ENCODE peak calls at places on chromosome 19, in eight cellular contexts. Q, X, D, J, G, U, I and M are unnamed samples.

GRCh38 chr19:22446605-22447004 is 24.5 kb upstream of the ZNF98 start:
- DNase-seq in Q (no peak), X (no peak), D (no peak), J (no peak), G (no peak), U (no peak), I (no peak), M (no peak)

GRCh38 chr19:458091-459042 is 2.5 kb downstream of the SHC2 start:
- DNase-seq in Q (no peak), X (no peak), D (no peak), J (no peak), G (no peak), U (no peak), I (no peak), M (no peak)

GRCh38 chr19:36420961-36421748 is 2.7 kb upstream of the ZFP82 start:
- DNase-seq in Q (no peak), X (no peak), D (no peak), J (no peak), G (no peak), U (no peak), I (no peak), M (peak; percentile 51)

GRCh38 chr19:18660939-18661338 is 22.5 kb upstream of the CRTC1 start:
- DNase-seq in Q (no peak), X (no peak), D (no peak), J (no peak), G (no peak), U (no peak), I (no peak), M (no peak)

GRCh38 chr19:46022431-46023310 is at the start of gene PGLYRP1:
- DNase-seq in Q (no peak), X (no peak), D (peak; percentile 65), J (no peak), G (no peak), U (no peak), I (no peak), M (no peak)

GRCh38 chr19:36213793-36214387 is 575 bp downstream of the ZNF565 start:
- DNase-seq in Q (no peak), X (no peak), D (no peak), J (no peak), G (no peak), U (no peak), I (no peak), M (no peak)

GRCh38 chr19:36686365-36687213 is 823 bp upstream of the ZNF567 start:
- DNase-seq in Q (no peak), X (no peak), D (no peak), J (no peak), G (no peak), U (no peak), I (peak; percentile 14), M (no peak)

GRCh38 chr19:10784257-10784656 is 51.8 kb downstream of the TMED1 start:
- DNase-seq in Q (no peak), X (no peak), D (no peak), J (no peak), G (no peak), U (no peak), I (peak; percentile 34), M (no peak)

GRCh38 chr19:49114630-49115363 is 627 bp downstream of the LIN7B start:
- DNase-seq in Q (no peak), X (no peak), D (peak; percentile 83), J (no peak), G (no peak), U (peak; percentile 65), I (peak; percentile 66), M (no peak)

GRCh38 chr19:56566904-56567273 is 379 bp upstream of the ZNF470 start:
- DNase-seq in Q (no peak), X (no peak), D (peak; percentile 71), J (peak; percentile 66), G (no peak), U (peak; percentile 46), I (peak; percentile 47), M (peak; percentile 20)

GRCh38 chr19:52638601-52639000 is 446 bp upstream of the ZNF83 start:
- DNase-seq in Q (no peak), X (no peak), D (peak; percentile 66), J (peak; percentile 62), G (no peak), U (no peak), I (peak; percentile 16), M (no peak)

GRCh38 chr19:47433121-47433520 is 13.8 kb upstream of the MEIS3 start:
- DNase-seq in Q (no peak), X (no peak), D (no peak), J (no peak), G (no peak), U (no peak), I (no peak), M (no peak)

DNA sequence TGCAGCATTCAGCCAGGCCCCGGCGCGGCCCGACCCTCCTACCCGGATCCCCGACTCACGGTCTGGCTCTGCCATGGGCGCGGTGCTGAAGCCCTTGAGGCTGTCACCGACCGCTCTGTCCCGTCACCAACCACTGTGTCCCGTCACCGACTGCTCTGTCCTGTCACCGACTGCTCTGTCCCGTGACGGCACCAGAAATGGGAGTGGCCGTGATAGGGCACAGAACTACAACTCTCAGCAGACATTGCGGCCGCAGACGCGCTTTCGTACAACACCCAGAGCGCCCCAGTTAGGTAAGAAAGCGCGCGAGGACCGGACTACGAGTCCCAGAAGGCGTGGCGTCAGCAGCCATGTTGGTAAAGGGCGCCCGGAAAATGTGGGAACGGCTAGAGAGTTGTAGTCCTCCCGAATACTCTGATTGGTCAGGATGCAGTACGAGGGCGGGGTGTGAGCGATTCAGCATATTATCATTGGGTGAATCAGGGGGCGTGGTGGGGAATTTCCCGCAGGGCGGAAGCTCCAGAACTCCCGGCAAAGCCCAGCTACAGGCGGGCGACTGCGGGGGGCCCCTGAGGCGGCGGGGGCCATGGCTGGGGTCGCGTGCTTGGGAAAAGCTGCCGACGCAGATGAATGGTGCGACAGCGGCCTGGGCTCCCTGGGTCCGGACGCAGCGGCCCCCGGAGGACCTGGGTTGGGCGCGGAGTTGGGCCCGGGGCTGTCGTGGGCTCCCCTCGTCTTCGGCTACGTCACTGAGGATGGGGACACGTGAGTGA is at the start of the genes NFKBIB and SIRT2:
- DNase-seq in Q (peak; percentile 100), X (peak; percentile 100), D (peak; percentile 100), J (peak; percentile 100), G (peak; percentile 99), U (peak; percentile 100), I (peak; percentile 100), M (peak; percentile 100)
- TF ChIP-seq POLR2AphosphoS5 in Q (peak; percentile 60), X (peak; percentile 96), D (peak; percentile 95), J (peak; percentile 94), G (peak; percentile 77), U (peak; percentile 96), I (peak; percentile 92), M (peak; percentile 45)

DNA sequence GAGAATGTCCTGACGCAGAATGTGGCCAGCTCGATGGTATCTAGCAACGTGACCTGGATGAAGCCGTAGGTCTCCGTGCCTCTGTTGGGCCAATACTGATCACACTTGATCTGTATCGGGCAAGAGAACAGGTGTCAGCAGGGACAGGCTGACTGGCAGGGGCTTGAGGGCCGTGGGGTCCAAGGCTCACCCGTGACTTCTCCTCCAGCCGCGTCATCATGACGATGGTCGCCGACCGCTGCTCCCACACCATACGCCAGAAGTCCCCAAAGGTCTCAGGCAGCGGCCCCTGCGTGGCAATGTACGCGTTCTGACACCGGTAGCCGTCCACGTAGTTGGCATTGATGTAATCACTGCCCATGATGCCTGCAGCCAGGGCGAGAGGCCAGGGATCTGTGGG is 126.2 kb downstream of the PTPRS start:
- DNase-seq in Q (no peak), X (no peak), D (no peak), J (no peak), G (no peak), U (no peak), I (no peak), M (no peak)
- H3K27ac ChIP-seq in Q (no peak overlapping the region), X (no peak overlapping the region), D (no peak overlapping the region), J (no peak overlapping the region), G (no peak overlapping the region), U (no peak overlapping the region), I (no peak overlapping the region), M (no peak overlapping the region)

GRCh38 chr19:32720936-32721250 is 1.3 kb downstream of the TDRD12 start:
- DNase-seq in Q (no peak), X (no peak), D (no peak), J (no peak), G (no peak), U (no peak), I (no peak), M (no peak)

GRCh38 chr19:32719611-32720059 is at the start of gene TDRD12:
- DNase-seq in Q (no peak), X (no peak), D (no peak), J (no peak), G (no peak), U (no peak), I (no peak), M (no peak)

GRCh38 chr19:32720216-32720935 is 809 bp downstream of the TDRD12 start:
- DNase-seq in Q (no peak), X (no peak), D (no peak), J (no peak), G (no peak), U (no peak), I (no peak), M (no peak)

GRCh38 chr19:32717496-32717895 is 2.1 kb upstream of the TDRD12 start:
- DNase-seq in Q (no peak), X (no peak), D (no peak), J (no peak), G (no peak), U (no peak), I (no peak), M (no peak)

GRCh38 chr19:32718286-32718685 is 1.3 kb upstream of the TDRD12 start:
- DNase-seq in Q (no peak), X (no peak), D (no peak), J (no peak), G (no peak), U (no peak), I (no peak), M (no peak)
- H3K4me1 ChIP-seq in Q (no peaks in the 10 kb centered on the region), X (no peaks in the 10 kb centered on the region), D (no peaks in the 10 kb centered on the region), J (peaks cover 5% of the 10 kb centered on the region), G (no peaks in the 10 kb centered on the region), U (peaks cover 4% of the 10 kb centered on the region), I (no peaks in the 10 kb centered on the region), M (no peaks in the 10 kb centered on the region)

GRCh38 chr19:34985249-34986022 is 14.7 kb upstream of the GRAMD1A start:
- DNase-seq in Q (no peak), X (no peak), D (no peak), J (peak; percentile 76), G (no peak), U (peak; percentile 57), I (no peak), M (peak; percentile 46)
- TF ChIP-seq POLR2AphosphoS5 in Q (no peak), X (peak; percentile 54), D (peak; percentile 59), J (no peak), G (no peak), U (no peak), I (peak; percentile 16), M (no peak)